ENCODE peak calls at places on chromosomes 11 and 22, in seven cellular contexts. One of them, this sample, is unnamed.
A peak's percentile ranks its signal among the peaks of the same experiment; 100 is the strongest.

GRCh38 chr11:65100674-65101350 is 4.8 kb downstream of the VPS51 start:
- DNase-seq in HCT116: no peak
- DNase-seq in endothelial cell of umbilical vein: no peak
- DNase-seq in H1: no peak
- DNase-seq in K562: no peak
- DNase-seq in HepG2: no peak
- DNase-seq in GM12878: no peak
- DNase-seq in this sample: no peak

GRCh38 chr11:75339685-75340409 is 11.6 kb downstream of the ARRB1 start:
- DNase-seq in HCT116: no peak
- DNase-seq in endothelial cell of umbilical vein: peak; percentile 72
- DNase-seq in H1: no peak
- DNase-seq in K562: no peak
- DNase-seq in HepG2: no peak
- DNase-seq in GM12878: peak; percentile 43
- DNase-seq in this sample: no peak

GRCh38 chr22:31138126-31138525 is 2.2 kb downstream of the PLA2G3 start:
- DNase-seq in HCT116: no peak
- DNase-seq in endothelial cell of umbilical vein: no peak
- DNase-seq in H1: no peak
- DNase-seq in K562: no peak
- DNase-seq in HepG2: no peak
- DNase-seq in GM12878: no peak
- DNase-seq in this sample: no peak

GRCh38 chr11:84261707-84262106 is 975.5 kb upstream of the CCDC90B start:
- DNase-seq in HCT116: no peak
- DNase-seq in endothelial cell of umbilical vein: no peak
- DNase-seq in H1: peak; percentile 13
- DNase-seq in K562: no peak
- DNase-seq in HepG2: no peak
- DNase-seq in GM12878: no peak
- DNase-seq in this sample: no peak

GRCh38 chr22:25928038-25928437 is 186.1 kb downstream of the MYO18B start:
- DNase-seq in HCT116: no peak
- DNase-seq in endothelial cell of umbilical vein: no peak
- DNase-seq in H1: no peak
- DNase-seq in K562: no peak
- DNase-seq in HepG2: no peak
- DNase-seq in GM12878: no peak
- DNase-seq in this sample: no peak

GRCh38 chr11:129425214-129425613 is 49.6 kb downstream of the BARX2 start:
- DNase-seq in HCT116: no peak
- DNase-seq in endothelial cell of umbilical vein: no peak
- DNase-seq in H1: no peak
- DNase-seq in K562: no peak
- DNase-seq in HepG2: no peak
- DNase-seq in GM12878: no peak
- DNase-seq in this sample: no peak

GRCh38 chr11:78231962-78232459 is 43.3 kb downstream of the USP35 start:
- DNase-seq in HCT116: no peak
- DNase-seq in endothelial cell of umbilical vein: no peak
- DNase-seq in H1: no peak
- DNase-seq in K562: no peak
- DNase-seq in HepG2: no peak
- DNase-seq in GM12878: no peak
- DNase-seq in this sample: peak; percentile 83

GRCh38 chr11:74636633-74637184 is 44.3 kb downstream of the POLD3 start:
- DNase-seq in HCT116: peak; percentile 22
- DNase-seq in endothelial cell of umbilical vein: peak; percentile 80
- DNase-seq in H1: no peak
- DNase-seq in K562: peak; percentile 21
- DNase-seq in HepG2: no peak
- DNase-seq in GM12878: no peak
- DNase-seq in this sample: peak; percentile 95

GRCh38 chr22:24994070-24994763 is 41.7 kb downstream of the KIAA1671 start:
- DNase-seq in HCT116: peak; percentile 73
- DNase-seq in endothelial cell of umbilical vein: no peak
- DNase-seq in H1: no peak
- DNase-seq in K562: no peak
- DNase-seq in HepG2: no peak
- DNase-seq in GM12878: no peak
- DNase-seq in this sample: no peak

GRCh38 chr11:113578164-113578455 is 102.9 kb upstream of the DRD2 start:
- DNase-seq in HCT116: no peak
- DNase-seq in endothelial cell of umbilical vein: no peak
- DNase-seq in H1: no peak
- DNase-seq in K562: no peak
- DNase-seq in HepG2: no peak
- DNase-seq in GM12878: no peak
- DNase-seq in this sample: no peak

GRCh38 chr11:64829536-64830251 is 14.8 kb downstream of the CDC42BPG start:
- DNase-seq in HCT116: no peak
- DNase-seq in endothelial cell of umbilical vein: no peak
- DNase-seq in H1: no peak
- DNase-seq in K562: no peak
- DNase-seq in HepG2: no peak
- DNase-seq in GM12878: no peak
- DNase-seq in this sample: no peak

GRCh38 chr11:68020575-68020974 is 9.9 kb upstream of the NDUFS8 start:
- DNase-seq in HCT116: no peak
- DNase-seq in endothelial cell of umbilical vein: peak; percentile 28
- DNase-seq in H1: no peak
- DNase-seq in K562: no peak
- DNase-seq in HepG2: no peak
- DNase-seq in GM12878: no peak
- DNase-seq in this sample: peak; percentile 35

GRCh38 chr11:129298990-129299389 is 76.7 kb upstream of the BARX2 start:
- DNase-seq in HCT116: no peak
- DNase-seq in endothelial cell of umbilical vein: no peak
- DNase-seq in H1: no peak
- DNase-seq in K562: no peak
- DNase-seq in HepG2: no peak
- DNase-seq in GM12878: no peak
- DNase-seq in this sample: no peak

GRCh38 chr11:57513911-57514537 is 1.5 kb downstream of the SLC43A1 start:
- DNase-seq in HCT116: no peak
- DNase-seq in endothelial cell of umbilical vein: no peak
- DNase-seq in H1: no peak
- DNase-seq in K562: no peak
- DNase-seq in HepG2: no peak
- DNase-seq in GM12878: no peak
- DNase-seq in this sample: peak; percentile 33

GRCh38 chr22:50485221-50486131 is 1.2 kb upstream of the MIOX start:
- DNase-seq in HCT116: no peak
- DNase-seq in endothelial cell of umbilical vein: no peak
- DNase-seq in H1: no peak
- DNase-seq in K562: no peak
- DNase-seq in HepG2: peak; percentile 35
- DNase-seq in GM12878: no peak
- DNase-seq in this sample: no peak

GRCh38 chr11:120792306-120792705 is 231.6 kb upstream of the TBCEL start:
- DNase-seq in HCT116: no peak
- DNase-seq in endothelial cell of umbilical vein: no peak
- DNase-seq in H1: no peak
- DNase-seq in K562: no peak
- DNase-seq in HepG2: no peak
- DNase-seq in GM12878: no peak
- DNase-seq in this sample: no peak

DNA sequence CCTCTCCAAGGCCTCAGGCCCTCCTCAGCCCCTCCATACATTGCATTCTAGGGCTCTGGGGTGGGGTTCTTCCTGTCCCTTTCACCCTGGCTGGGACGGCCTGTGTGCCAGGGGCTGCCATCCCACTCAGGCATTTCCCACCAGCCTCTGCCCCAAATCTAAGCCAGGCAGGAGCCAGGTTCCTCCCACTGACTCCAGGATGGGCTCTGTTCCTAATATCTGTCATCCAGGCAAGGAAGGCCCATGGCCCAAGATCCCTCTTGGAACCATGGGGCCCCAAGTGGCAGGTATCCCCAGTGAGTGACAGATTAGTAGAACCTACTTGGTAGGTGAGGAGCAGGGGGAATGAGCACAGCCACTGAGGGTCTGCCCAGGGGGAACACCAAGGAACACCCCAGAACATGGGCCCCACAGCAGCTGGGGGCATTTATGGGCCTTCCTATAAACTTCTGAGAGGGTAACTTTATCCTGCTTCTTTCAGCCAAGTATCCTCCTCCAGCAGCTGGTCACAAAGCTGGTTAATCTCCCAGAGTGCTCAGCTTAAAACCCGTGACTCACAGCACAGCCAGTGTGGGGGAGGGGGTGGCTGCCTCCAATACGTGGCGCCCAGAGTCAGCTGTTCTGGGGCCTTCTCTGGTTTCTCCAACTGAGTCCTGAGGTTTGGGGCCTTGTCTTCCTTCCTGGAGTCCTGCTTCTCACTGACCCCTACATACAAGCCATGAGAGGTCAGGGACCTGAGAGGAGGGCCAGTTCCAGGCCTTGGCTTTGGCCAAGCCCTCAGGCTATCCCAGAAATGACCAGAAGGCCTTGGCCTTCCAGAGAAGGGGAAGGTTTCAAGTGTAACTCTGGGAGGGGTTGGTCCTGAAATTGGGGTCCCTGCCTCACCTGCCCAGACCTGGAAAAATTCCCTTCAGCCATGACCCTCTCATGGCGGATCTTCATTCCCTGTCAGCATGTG is 19.9 kb upstream of the MYOD1 start:
- DNase-seq in HCT116: no peak
- DNase-seq in endothelial cell of umbilical vein: no peak
- DNase-seq in H1: no peak
- DNase-seq in K562: peak; percentile 56
- DNase-seq in HepG2: no peak
- DNase-seq in GM12878: no peak
- DNase-seq in this sample: peak; percentile 34
- H2AFZ ChIP-seq in HCT116: no peak overlapping the region
- H2AFZ ChIP-seq in endothelial cell of umbilical vein: no peak overlapping the region
- H2AFZ ChIP-seq in H1: no peak overlapping the region
- H2AFZ ChIP-seq in K562: peak overlapping the region; percentile 81
- H2AFZ ChIP-seq in HepG2: no peak overlapping the region
- H2AFZ ChIP-seq in GM12878: no peak overlapping the region
- H2AFZ ChIP-seq in this sample: peak overlapping the region; percentile 6

DNA sequence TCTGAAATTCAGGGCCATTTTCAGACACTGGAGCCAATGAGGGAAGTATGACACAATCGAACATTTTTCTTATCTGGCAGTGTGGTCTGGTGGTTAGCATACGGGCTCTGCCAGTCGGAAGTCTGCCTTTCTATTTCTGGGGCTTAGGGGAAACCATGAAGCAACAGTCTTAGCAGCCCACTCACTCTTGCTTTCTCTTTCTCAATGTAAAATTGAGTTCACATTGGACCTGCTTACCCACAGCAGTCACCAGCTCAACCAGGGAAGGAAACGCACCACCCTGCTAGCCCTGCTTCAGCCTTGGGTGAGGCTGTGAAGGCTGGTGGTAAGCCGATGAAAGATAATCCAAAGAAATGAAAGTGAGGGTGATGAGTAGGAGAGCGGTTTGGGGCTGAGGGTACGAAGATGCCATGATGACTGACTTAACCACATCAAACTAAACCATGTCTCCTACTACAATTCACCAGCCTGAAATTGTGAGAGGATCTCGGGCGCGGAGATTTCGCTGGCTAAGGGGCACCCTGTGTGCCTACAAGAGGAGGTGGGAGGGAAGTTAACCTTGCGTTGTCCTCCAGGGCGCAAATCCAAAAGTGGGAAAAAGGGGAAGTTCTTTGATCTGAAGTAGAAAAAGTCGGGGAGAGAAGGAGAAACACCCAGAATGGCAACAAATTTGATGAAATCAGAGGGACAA is 2.0 kb upstream of the LMO2 start:
- DNase-seq in HCT116: no peak
- DNase-seq in endothelial cell of umbilical vein: no peak
- DNase-seq in H1: no peak
- DNase-seq in K562: no peak
- DNase-seq in HepG2: no peak
- DNase-seq in GM12878: peak; percentile 92
- DNase-seq in this sample: no peak
- TF ChIP-seq POLR2A in HCT116: no peak
- TF ChIP-seq POLR2A in endothelial cell of umbilical vein: no peak
- TF ChIP-seq POLR2A in H1: no peak
- TF ChIP-seq POLR2A in K562: no peak
- TF ChIP-seq POLR2A in HepG2: no peak
- TF ChIP-seq POLR2A in GM12878: peak; percentile 89
- TF ChIP-seq POLR2A in this sample: no peak

DNA sequence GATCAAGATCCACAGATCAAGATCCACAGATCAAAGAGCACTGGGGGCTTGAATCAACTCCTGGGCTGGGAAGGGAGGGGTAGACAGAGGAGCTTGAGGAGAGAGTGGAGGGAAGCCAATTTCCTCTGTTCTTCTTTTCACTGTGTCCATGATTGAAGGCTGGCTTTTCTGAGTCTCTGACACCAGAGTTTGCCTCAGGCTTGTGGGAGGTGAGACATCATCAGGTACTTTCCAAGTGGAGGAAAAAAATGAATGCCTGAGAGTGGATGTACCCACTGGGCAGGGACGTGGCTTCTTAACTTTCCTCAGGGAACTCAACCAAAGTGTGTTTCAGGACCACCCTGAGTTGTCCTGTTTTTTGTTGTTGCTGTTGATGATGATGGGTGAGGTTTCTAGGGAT is 11.0 kb upstream of the HEPHL1 start:
- DNase-seq in HCT116: no peak
- DNase-seq in endothelial cell of umbilical vein: no peak
- DNase-seq in H1: no peak
- DNase-seq in K562: no peak
- DNase-seq in HepG2: no peak
- DNase-seq in GM12878: no peak
- DNase-seq in this sample: no peak
- H2AFZ ChIP-seq in HCT116: no peak overlapping the region
- H2AFZ ChIP-seq in endothelial cell of umbilical vein: no peak overlapping the region
- H2AFZ ChIP-seq in H1: no peak overlapping the region
- H2AFZ ChIP-seq in K562: no peak overlapping the region
- H2AFZ ChIP-seq in HepG2: no peak overlapping the region
- H2AFZ ChIP-seq in GM12878: no peak overlapping the region
- H2AFZ ChIP-seq in this sample: no peak overlapping the region

DNA sequence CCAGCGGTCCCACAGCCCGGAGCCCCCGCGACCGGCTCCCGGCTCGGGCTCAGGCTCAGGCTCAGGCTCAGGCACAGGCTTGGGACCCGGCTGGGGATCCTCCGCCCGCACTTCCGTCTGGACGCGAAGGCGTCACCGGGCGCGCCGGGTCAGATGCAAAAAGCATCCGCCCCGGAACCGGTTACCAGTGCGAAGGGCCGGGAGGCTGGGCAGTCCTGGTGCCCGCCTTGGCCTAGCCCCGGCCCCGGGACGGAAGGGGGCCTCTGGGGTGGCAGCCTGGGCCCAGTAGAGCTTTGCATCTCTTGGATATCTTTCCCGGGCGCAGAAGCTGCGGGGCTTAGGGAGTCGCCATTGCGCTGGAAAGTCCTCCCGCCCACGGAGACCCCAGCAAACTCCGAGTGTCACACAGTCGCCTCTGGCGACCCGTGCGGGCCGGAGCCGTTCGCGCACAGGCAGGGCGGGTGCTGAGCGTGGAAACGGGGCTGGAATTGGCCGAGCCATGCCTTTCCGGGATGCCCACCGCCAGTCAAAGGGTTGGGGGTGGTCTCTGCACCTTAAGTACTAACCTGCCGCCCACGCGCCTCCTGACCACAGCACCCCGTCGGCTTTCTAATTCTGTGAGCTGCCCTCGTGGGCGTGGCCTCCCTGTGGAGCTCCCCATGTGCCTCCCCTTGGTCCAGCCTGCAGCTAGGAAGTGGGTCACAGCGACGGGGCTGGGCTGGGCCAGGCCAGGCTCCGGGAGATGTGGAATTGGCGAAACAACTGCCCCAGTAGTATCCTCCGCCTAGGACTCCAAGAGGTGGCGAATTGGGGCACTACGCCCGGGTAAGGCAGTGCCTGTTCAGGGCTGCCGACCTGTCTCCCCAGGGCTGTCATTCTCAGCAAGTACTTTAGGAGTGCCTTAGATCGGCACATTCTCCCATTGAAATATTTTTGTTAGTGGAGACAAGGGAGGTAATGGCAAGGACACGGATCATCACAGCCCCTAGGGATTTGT is at the start of gene TMEM9B:
- DNase-seq in HCT116: peak; percentile 78
- DNase-seq in endothelial cell of umbilical vein: peak; percentile 83
- DNase-seq in H1: peak; percentile 56
- DNase-seq in K562: peak; percentile 85
- DNase-seq in HepG2: peak; percentile 84
- DNase-seq in GM12878: peak; percentile 62
- DNase-seq in this sample: peak; percentile 79
- TF ChIP-seq POLR2A in HCT116: peak; percentile 66
- TF ChIP-seq POLR2A in endothelial cell of umbilical vein: peak; percentile 96
- TF ChIP-seq POLR2A in H1: peak; percentile 91
- TF ChIP-seq POLR2A in K562: peak; percentile 94
- TF ChIP-seq POLR2A in HepG2: peak; percentile 92
- TF ChIP-seq POLR2A in GM12878: peak; percentile 87
- TF ChIP-seq POLR2A in this sample: peak; percentile 72

This sample was measured in IMR-90.